ENCODE peak calls at places on chromosome 3, in six cellular contexts. C is colonic mucosa; X is astrocyte; H is fibroblast of lung; B is naive thymus-derived CD4-positive, alpha-beta T cell; R is right atrium auricular region. P is an unnamed sample. For H3K36me3, the result is how much of the 10 kb centered on the place peaks cover.

GRCh38 chr3:15051531-15051930 is 13.6 kb downstream of the MRPS25 start:
- DNase-seq in H (peak), R (no peak), B (no peak), X (no peak), C (peak), P (peak)

GRCh38 chr3:191356586-191357439 is 26.5 kb upstream of the UTS2B start:
- DNase-seq in H (peak), B (no peak), X (peak), R (peak), C (no peak), P (peak)

GRCh38 chr3:42702982-42703694 is 540 bp upstream of the HHATL start:
- DNase-seq in X (no peak), C (no peak), B (no peak), R (no peak), H (no peak), P (no peak)

GRCh38 chr3:45915518-45916231 is 27.6 kb upstream of the CXCR6 start:
- DNase-seq in B (peak), X (peak), H (peak), C (no peak), R (no peak), P (peak)

GRCh38 chr3:4250064-4250463 is 53.1 kb upstream of the SETMAR start:
- DNase-seq in H (no peak), X (no peak), C (no peak), R (no peak), B (no peak), P (no peak)

GRCh38 chr3:23202203-23202920 is 765 bp upstream of the UBE2E2 start:
- DNase-seq in X (peak), R (peak), C (peak), B (no peak), H (peak), P (peak)

GRCh38 chr3:47283596-47284364 is 1.0 kb downstream of the KLHL18 start:
- DNase-seq in X (no peak), H (peak), R (no peak), C (no peak), B (peak), P (no peak)

GRCh38 chr3:159112724-159113123 is 310.9 kb downstream of the MFSD1 start:
- DNase-seq in H (no peak), C (no peak), B (no peak), R (no peak), X (no peak), P (no peak)

GRCh38 chr3:39216176-39216790 is 23.9 kb upstream of the XIRP1 start:
- DNase-seq in B (no peak), C (no peak), R (no peak), H (no peak), X (no peak), P (no peak)

GRCh38 chr3:52490035-52490937 is 4.9 kb upstream of the STAB1 start:
- DNase-seq in B (no peak), R (no peak), C (no peak), H (no peak), X (no peak), P (no peak)

GRCh38 chr3:57446318-57446841 is 97.8 kb downstream of the DNAH12 start:
- DNase-seq in R (no peak), H (peak), B (no peak), X (peak), C (no peak), P (no peak)

GRCh38 chr3:56061227-56061626 is 407.0 kb downstream of the ERC2 start:
- DNase-seq in C (no peak), R (no peak), X (no peak), H (no peak), B (no peak), P (no peak)

GRCh38 chr3:37349640-37350039 is 175.3 kb upstream of the LRRFIP2 start:
- DNase-seq in R (no peak), X (no peak), C (no peak), H (no peak), B (no peak), P (no peak)

GRCh38 chr3:122913539-122914100 is 113.9 kb downstream of the SEMA5B start:
- DNase-seq in C (no peak), H (no peak), B (no peak), R (no peak), X (no peak), P (no peak)

GRCh38 chr3:69354948-69355347 is 30.9 kb downstream of the FRMD4B start:
- DNase-seq in R (no peak), C (no peak), X (peak), B (no peak), H (no peak), P (peak)

GRCh38 chr3:12931273-12931905 is 90.0 kb upstream of the RPL32 start:
- DNase-seq in X (no peak), B (no peak), C (no peak), H (no peak), R (no peak), P (no peak)
- H3K36me3 ChIP-seq in X (under half), B (half or more), C (under half), H (under half), R (under half), P (under half)

GRCh38 chr3:48716508-48716981 is 476 bp downstream of the IP6K2 start:
- DNase-seq in X (no peak), B (peak), H (no peak), R (no peak), C (no peak), P (no peak)
- H3K4me3 ChIP-seq in X (peak), B (peak), H (peak), R (peak), C (peak), P (peak)

DNA sequence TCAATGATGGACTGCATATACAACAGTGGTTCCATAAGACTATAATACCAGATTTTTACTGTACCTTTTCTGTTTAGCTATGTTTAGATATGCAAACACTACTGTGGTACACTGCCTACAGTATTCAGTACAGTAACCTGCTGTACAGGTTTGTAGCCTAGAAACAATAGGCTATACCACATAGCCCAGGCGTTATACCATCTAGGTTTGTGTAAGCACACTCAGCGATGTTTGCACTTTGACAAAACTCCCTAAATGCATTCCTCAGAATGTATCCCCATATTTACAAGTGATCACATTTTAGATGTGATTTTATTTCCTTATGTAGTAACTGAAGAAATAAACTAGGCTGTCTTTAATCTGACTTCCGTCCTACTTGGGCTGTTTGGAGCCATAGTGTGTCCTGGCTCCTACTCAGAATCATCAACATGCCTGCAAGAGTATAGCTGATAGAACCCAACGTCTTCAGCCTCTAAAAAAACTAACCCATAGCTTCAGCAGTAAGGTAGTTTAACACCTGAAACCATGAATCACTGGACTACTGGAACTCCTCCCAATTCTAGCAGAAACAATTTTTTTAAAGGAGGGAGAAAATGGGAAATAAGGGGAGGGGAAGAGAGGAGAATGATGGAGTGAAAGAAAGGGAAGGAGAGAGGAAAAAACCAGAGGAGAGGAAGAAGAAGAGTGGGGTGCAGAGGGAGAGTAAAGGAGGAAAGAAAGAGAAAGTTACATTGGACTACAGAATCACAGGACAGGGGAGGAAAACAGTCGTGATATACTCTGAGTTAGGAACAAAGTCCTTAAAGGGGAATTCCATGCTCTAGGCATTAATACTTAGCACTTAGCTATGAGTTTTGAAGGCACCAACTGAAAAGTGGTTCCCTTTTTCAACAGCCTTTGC is 67.7 kb upstream of the PLXND1 start:
- DNase-seq in B (no peak), X (no peak), R (no peak), H (no peak), C (no peak), P (peak)
- H3K36me3 ChIP-seq in B (under half), X (under half), R (under half), H (under half), C (under half), P (under half)

DNA sequence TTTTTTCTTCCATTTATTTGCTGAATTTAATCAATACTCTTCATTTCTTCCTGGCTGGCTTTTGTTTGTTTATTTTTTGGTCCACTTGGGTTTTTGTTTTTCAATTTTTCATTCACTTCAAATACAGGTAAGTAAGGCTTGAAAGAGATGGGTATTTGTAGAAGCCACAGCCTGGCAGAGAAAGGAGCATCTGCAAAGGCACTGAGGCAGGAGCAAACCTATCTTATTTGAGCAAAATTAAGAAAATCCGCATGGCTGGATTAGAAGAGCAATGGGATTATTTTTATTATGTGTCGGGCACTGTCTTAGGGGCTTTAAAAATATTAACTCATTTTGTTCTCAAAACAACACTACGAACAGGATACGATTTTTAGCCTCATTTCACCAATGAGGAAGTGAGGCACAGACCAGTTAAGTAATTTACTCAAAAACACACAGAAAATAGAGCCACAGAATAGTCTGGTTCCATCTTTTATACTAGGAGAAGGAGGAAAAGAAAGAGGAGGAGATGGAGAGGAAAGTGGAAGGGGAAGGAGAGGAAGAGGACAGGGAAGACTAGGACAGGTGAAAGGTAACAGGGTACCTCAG is 35.1 kb upstream of the CCDC80 start:
- DNase-seq in C (no peak), H (no peak), X (no peak), B (no peak), R (no peak), P (no peak)
- H3K4me3 ChIP-seq in C (no peak), H (no peak), X (no peak), B (no peak), R (no peak), P (no peak)

GRCh38 chr3:177410734-177411133 is 213.5 kb upstream of the TBL1XR1 start:
- DNase-seq in R (no peak), C (peak), H (no peak), X (no peak), B (no peak), P (no peak)
- H3K36me3 ChIP-seq in R (under half), C (under half), H (under half), X (under half), B (under half), P (under half)

GRCh38 chr3:74614133-74614967 is at the start of gene CNTN3:
- DNase-seq in C (peak), X (peak), R (no peak), H (peak), B (no peak), P (no peak)
- H3K4me3 ChIP-seq in C (peak), X (peak), R (peak), H (peak), B (no peak), P (peak)

DNA sequence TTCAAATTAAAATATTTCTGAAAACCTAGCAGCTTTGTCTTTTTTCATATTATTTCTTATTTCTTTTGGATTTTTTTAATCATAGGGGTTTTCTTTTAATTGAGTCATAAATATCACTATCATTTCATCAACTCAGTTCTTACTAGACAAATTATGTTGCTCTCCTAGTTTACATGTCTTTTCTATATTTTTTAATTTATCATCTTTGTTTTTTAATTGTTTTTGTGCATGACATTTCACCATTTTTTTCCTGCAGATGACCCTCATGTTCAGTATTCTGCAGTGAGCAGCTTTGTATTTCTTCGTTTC is 89.9 kb downstream of the RASA2 start:
- DNase-seq in R (no peak), X (no peak), C (no peak), H (no peak), B (no peak), P (no peak)
- H3K36me3 ChIP-seq in R (under half), X (under half), C (under half), H (under half), B (half or more), P (under half)

P was measured in bronchial epithelial cell.